ENCODE peak calls at places on chromosomes 11 and 22, in four cellular contexts. U is NCI-H1694 treated with DMSO at 0.1 percent for 48 hours, S is endothelial cell, K is brain pericyte. D is an unnamed sample.

GRCh38 chr11:95596011-95596489 is 193.5 kb downstream of the FAM76B start:
- DNase-seq in U (no peak), S (no peak), K (no peak), D (no peak)

GRCh38 chr11:125426818-125427528 is 69.1 kb downstream of the FEZ1 start:
- DNase-seq in S (no peak), U (no peak), K (no peak), D (no peak)

GRCh38 chr22:24207264-24208011 is 26.2 kb downstream of the SUSD2 start:
- DNase-seq in U (no peak), S (no peak), K (no peak), D (no peak)

GRCh38 chr11:118845369-118845768 is 38.3 kb upstream of the CXCR5 start:
- DNase-seq in K (no peak), S (no peak), U (no peak), D (no peak)

GRCh38 chr11:33557201-33557600 is 143.4 kb downstream of the C11orf91 start:
- DNase-seq in K (no peak), S (no peak), U (no peak), D (no peak)

GRCh38 chr22:39654959-39655579 is 84.5 kb downstream of the CACNA1I start:
- DNase-seq in S (no peak), K (no peak), U (peak; percentile 3), D (no peak)

GRCh38 chr22:48417143-48418070 is 1410.3 kb downstream of the BRD1 start:
- DNase-seq in S (no peak), K (no peak), U (no peak), D (no peak)

GRCh38 chr22:21837184-21837979 is 30.1 kb downstream of the MAPK1 start:
- DNase-seq in U (no peak), K (peak; percentile 21), S (peak; percentile 7), D (no peak)

GRCh38 chr22:43722444-43722843 is 89.7 kb downstream of the EFCAB6 start:
- DNase-seq in K (no peak), S (no peak), U (no peak), D (no peak)

GRCh38 chr11:77249427-77249826 is 52.1 kb downstream of the GDPD4 start:
- DNase-seq in K (no peak), U (no peak), S (no peak), D (no peak)

GRCh38 chr11:31779268-31779879 is 31.7 kb downstream of the PAX6 start:
- DNase-seq in K (no peak), S (no peak), U (no peak), D (no peak)

GRCh38 chr11:108112059-108112458 is 9.3 kb upstream of the ACAT1 start:
- DNase-seq in U (no peak), S (no peak), K (no peak), D (no peak)

GRCh38 chr11:133160754-133161153 is 371.5 kb downstream of the OPCML start:
- DNase-seq in S (no peak), K (no peak), U (no peak), D (no peak)

D was measured in DMS 273 treated with DMSO at 0.1 percent for 48 hours.